ENCODE peak calls at places on chromosomes 3 and 15, in six cellular contexts. N is neuronal stem cell, M is stomach, B is lower lobe of right lung, Z is Panc1, L is cardiac muscle cell. U is an unnamed sample.

GRCh38 chr3:96915465-96915864 is 101.1 kb downstream of the EPHA6 start:
- DNase-seq in M (no peak), N (no peak), B (no peak), L (no peak), Z (no peak), U (no peak)

GRCh38 chr3:192570757-192571156 is 156.6 kb downstream of the FGF12 start:
- DNase-seq in Z (no peak), L (no peak), B (no peak), M (no peak), N (no peak), U (no peak)

GRCh38 chr15:23516866-23517265 is 48.6 kb upstream of the MKRN3 start:
- DNase-seq in L (no peak), M (no peak), N (no peak), Z (no peak), B (no peak), U (no peak)

GRCh38 chr15:83716605-83717004 is 62.7 kb downstream of the ADAMTSL3 start:
- DNase-seq in L (no peak), N (no peak), Z (no peak), M (no peak), B (no peak), U (no peak)

GRCh38 chr15:71600237-71600636 is 210.1 kb upstream of the NR2E3 start:
- DNase-seq in B (no peak), M (no peak), N (no peak), L (no peak), Z (no peak), U (no peak)

GRCh38 chr15:56973463-56973862 is 55.0 kb downstream of the TCF12 start:
- DNase-seq in Z (no peak), M (no peak), N (no peak), L (no peak), B (no peak), U (no peak)

GRCh38 chr3:44359146-44359751 is 20.7 kb downstream of the TCAIM start:
- DNase-seq in B (no peak), N (peak; percentile 85), L (no peak), Z (no peak), M (no peak), U (no peak)

GRCh38 chr3:151347432-151347831 is 18.1 kb upstream of the P2RY13 start:
- DNase-seq in Z (no peak), N (no peak), M (no peak), B (peak; percentile 59), L (no peak), U (no peak)

GRCh38 chr3:59641169-59641914 is 591.5 kb upstream of the CFAP20DC start:
- DNase-seq in Z (no peak), L (no peak), B (no peak), M (no peak), N (no peak), U (no peak)

GRCh38 chr3:184761120-184761841 is 49.4 kb upstream of the MAGEF1 start:
- DNase-seq in L (no peak), B (no peak), N (no peak), Z (no peak), M (peak; percentile 81), U (no peak)

GRCh38 chr15:94653071-94653470 is 421.7 kb downstream of the MCTP2 start:
- DNase-seq in Z (no peak), L (no peak), M (no peak), B (no peak), N (no peak), U (no peak)

GRCh38 chr3:139480585-139480984 is 4.3 kb upstream of the RBP2 start:
- DNase-seq in M (no peak), B (no peak), L (no peak), Z (no peak), N (no peak), U (no peak)

GRCh38 chr15:27853624-27854455 is 245.3 kb downstream of the OCA2 start:
- DNase-seq in L (no peak), M (peak; percentile 9), Z (no peak), N (no peak), B (no peak), U (no peak)

GRCh38 chr3:44680921-44681455 is 31.5 kb upstream of the ZNF502 start:
- DNase-seq in Z (no peak), M (no peak), N (no peak), B (no peak), L (no peak), U (no peak)

GRCh38 chr3:50303038-50303815 is at the start of gene HYAL1:
- DNase-seq in N (no peak), M (peak; percentile 86), Z (no peak), B (peak; percentile 89), L (peak; percentile 60), U (no peak)

GRCh38 chr15:85837011-85837433 is 42.3 kb upstream of the KLHL25 start:
- DNase-seq in Z (peak; percentile 38), N (no peak), B (no peak), M (peak; percentile 77), L (no peak), U (no peak)

GRCh38 chr3:168858327-168858726 is 762.6 kb upstream of the GOLIM4 start:
- DNase-seq in L (no peak), Z (no peak), B (no peak), N (no peak), M (no peak), U (no peak)

GRCh38 chr3:188573286-188573928 is 419.4 kb downstream of the LPP start:
- DNase-seq in M (no peak), L (no peak), Z (no peak), N (no peak), B (peak; percentile 42), U (no peak)

GRCh38 chr3:188568750-188569149 is 414.8 kb downstream of the LPP start:
- DNase-seq in M (no peak), L (no peak), N (no peak), Z (no peak), B (no peak), U (no peak)

GRCh38 chr3:188573929-188574317 is 420.0 kb downstream of the LPP start:
- DNase-seq in Z (no peak), B (no peak), M (no peak), L (no peak), N (no peak), U (no peak)

GRCh38 chr3:188574885-188575284 is 420.9 kb downstream of the LPP start:
- DNase-seq in Z (no peak), B (no peak), N (no peak), L (no peak), M (no peak), U (no peak)

DNA sequence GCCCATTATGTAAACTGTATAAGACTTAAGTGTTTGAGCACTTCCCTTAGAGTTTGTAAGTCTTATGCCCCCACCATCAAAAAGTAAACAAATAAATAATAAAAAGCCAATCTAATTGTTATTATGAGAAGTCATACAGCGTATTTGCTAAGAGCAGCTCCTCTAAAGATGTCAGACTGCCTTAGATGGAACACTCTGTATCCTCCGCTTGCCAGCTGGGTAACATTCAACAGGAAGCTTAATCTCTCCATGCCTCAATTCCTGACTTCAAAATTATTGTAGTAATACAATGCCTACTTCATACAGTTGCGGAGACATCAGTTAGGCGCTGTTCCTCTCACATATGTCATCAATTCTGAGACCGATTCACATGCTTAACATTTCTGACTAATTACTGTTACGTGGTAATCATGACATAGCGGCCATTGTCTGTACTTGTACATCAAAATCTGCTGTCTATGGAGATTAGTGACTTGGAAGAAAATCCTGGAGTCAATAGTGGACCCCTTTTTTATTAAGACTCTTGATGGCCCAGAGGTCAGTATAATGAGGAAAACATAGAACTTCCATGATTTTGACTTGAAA is 417.7 kb downstream of the LPP start:
- DNase-seq in L (no peak), B (no peak), M (no peak), N (no peak), Z (no peak), U (no peak)
- H3K4me1 ChIP-seq in L (no peaks in the 10 kb centered on the region), B (no peaks in the 10 kb centered on the region), M (peaks cover 5% of the 10 kb centered on the region), N (no peaks in the 10 kb centered on the region), Z (no peaks in the 10 kb centered on the region), U (no peaks in the 10 kb centered on the region)

DNA sequence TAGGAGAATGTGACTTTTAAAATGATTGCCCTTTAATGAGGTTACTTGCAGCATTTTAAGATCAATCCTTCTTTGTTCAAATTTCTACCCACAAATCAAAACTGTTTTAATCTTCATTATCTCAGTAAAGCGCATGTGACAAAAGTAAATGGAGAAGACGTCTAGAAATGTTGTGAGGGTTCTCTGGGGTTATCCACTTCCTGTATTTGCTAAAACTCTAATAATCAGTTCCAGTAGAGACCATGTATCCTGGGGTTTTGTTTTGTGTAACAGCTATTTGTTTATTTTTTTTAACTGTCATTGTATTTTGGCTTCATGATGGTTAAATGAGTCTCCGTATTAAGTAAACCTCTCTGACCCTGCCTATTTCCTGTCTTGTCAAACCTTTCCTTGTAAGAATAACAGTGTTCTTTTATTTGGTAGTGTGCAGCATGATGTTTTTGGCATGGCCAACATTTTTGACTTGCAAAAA is 27.5 kb downstream of the DUT start:
- DNase-seq in L (no peak), B (no peak), Z (no peak), M (no peak), N (no peak), U (no peak)
- H3K4me3 ChIP-seq in L (no peak overlapping the region), B (no peak overlapping the region), Z (no peak overlapping the region), M (no peak overlapping the region), N (no peak overlapping the region), U (no peak overlapping the region)

GRCh38 chr3:46971151-46971550 is 5.4 kb downstream of the CCDC12 start:
- DNase-seq in Z (no peak), B (no peak), L (no peak), N (no peak), M (no peak), U (no peak)

GRCh38 chr3:46968783-46969428 is 7.6 kb downstream of the CCDC12 start:
- DNase-seq in B (no peak), Z (no peak), N (no peak), M (no peak), L (no peak), U (no peak)

GRCh38 chr3:46971742-46972141 is 4.8 kb downstream of the CCDC12 start:
- DNase-seq in L (no peak), M (no peak), B (no peak), N (no peak), Z (no peak), U (no peak)

GRCh38 chr3:46972396-46972795 is 4.1 kb downstream of the CCDC12 start:
- DNase-seq in M (no peak), Z (no peak), N (no peak), B (no peak), L (no peak), U (no peak)

GRCh38 chr3:46970391-46971091 is 6.0 kb downstream of the CCDC12 start:
- DNase-seq in L (no peak), N (no peak), B (no peak), M (peak; percentile 40), Z (no peak), U (no peak)
- H3K4me1 ChIP-seq in L (peaks cover 15% of the 10 kb centered on the region), N (no peaks in the 10 kb centered on the region), B (peaks cover 94% of the 10 kb centered on the region), M (peaks cover 79% of the 10 kb centered on the region), Z (peaks cover 25% of the 10 kb centered on the region), U (no peaks in the 10 kb centered on the region)

GRCh38 chr15:77384086-77384485 is 35.8 kb downstream of the PEAK1 start:
- DNase-seq in B (no peak), Z (no peak), N (no peak), M (no peak), L (no peak), U (no peak)
- H3K4me3 ChIP-seq in B (no peak overlapping the region), Z (no peak overlapping the region), N (no peak overlapping the region), M (no peak overlapping the region), L (no peak overlapping the region), U (no peak overlapping the region)